ENCODE peak calls at places on chromosomes 11 and 22, in five cellular contexts. R, Y, M, K and Z are unnamed samples.
A peak's percentile ranks its signal among the peaks of the same experiment; 100 is the strongest.

GRCh38 chr11:99199336-99199735 is 178.6 kb downstream of the CNTN5 start:
- DNase-seq in R (no peak), M (no peak), K (no peak), Y (no peak), Z (no peak)

GRCh38 chr11:116035972-116036371 is 531.8 kb upstream of the CADM1 start:
- DNase-seq in R (no peak), M (no peak), Y (no peak), K (no peak), Z (no peak)

GRCh38 chr11:126870021-126870420 is 130.5 kb downstream of the KIRREL3 start:
- DNase-seq in Y (no peak), R (no peak), M (no peak), K (no peak), Z (no peak)

GRCh38 chr22:36323855-36324331 is 63.9 kb downstream of the MYH9 start:
- DNase-seq in K (no peak), Y (peak; percentile 68), M (no peak), R (peak; percentile 93), Z (peak; percentile 77)

GRCh38 chr22:44957267-44957905 is 52.4 kb downstream of the PHF21B start:
- DNase-seq in K (peak; percentile 31), M (no peak), Y (no peak), R (no peak), Z (no peak)

GRCh38 chr11:60777106-60777505 is 8.0 kb upstream of the MS4A10 start:
- DNase-seq in Y (no peak), K (no peak), R (peak; percentile 28), M (no peak), Z (no peak)

GRCh38 chr11:19867064-19867463 is 154.4 kb downstream of the NAV2 start:
- DNase-seq in Y (no peak), K (no peak), R (no peak), M (no peak), Z (no peak)

GRCh38 chr22:47199949-47200272 is 437.5 kb downstream of the TBC1D22A start:
- DNase-seq in M (no peak), K (no peak), Y (no peak), R (no peak), Z (no peak)

GRCh38 chr11:76814414-76814813 is 31.3 kb downstream of the TSKU start:
- DNase-seq in K (no peak), R (no peak), M (no peak), Y (no peak), Z (no peak)

GRCh38 chr11:75802913-75803820 is 11.8 kb upstream of the UVRAG start:
- DNase-seq in M (peak; percentile 77), R (peak; percentile 82), Y (peak; percentile 71), K (peak; percentile 79), Z (peak; percentile 69)

GRCh38 chr11:44658451-44658850 is 68.3 kb upstream of the TSPAN18 start:
- DNase-seq in Y (no peak), R (no peak), K (peak; percentile 47), M (no peak), Z (no peak)

GRCh38 chr11:104033134-104033533 is 3.3 kb upstream of the DDI1 start:
- DNase-seq in Y (no peak), R (no peak), M (no peak), K (no peak), Z (no peak)

GRCh38 chr11:93059074-93059957 is 89.9 kb downstream of the MTNR1B start:
- DNase-seq in K (no peak), Y (no peak), M (no peak), R (no peak), Z (no peak)

GRCh38 chr11:3855808-3856491 is 486 bp downstream of the STIM1 start:
- DNase-seq in M (peak; percentile 72), K (no peak), Y (peak; percentile 48), R (peak; percentile 85), Z (peak; percentile 56)